ENCODE peak calls at places on chromosomes 1 and 21, in six cellular contexts. One of them, this sample, is unnamed.

GRCh38 chr1:202240956-202241355 is 47.4 kb downstream of the LGR6 start:
- DNase-seq in H1: no peak
- DNase-seq in HCT116: no peak
- DNase-seq in GM12878: no peak
- DNase-seq in HepG2: no peak
- DNase-seq in K562: no peak
- DNase-seq in this sample: no peak

GRCh38 chr1:19682257-19682656 is 17.6 kb downstream of the HTR6 start:
- DNase-seq in H1: no peak
- DNase-seq in HCT116: no peak
- DNase-seq in GM12878: no peak
- DNase-seq in HepG2: no peak
- DNase-seq in K562: no peak
- DNase-seq in this sample: no peak

GRCh38 chr1:201181726-201182125 is 8.9 kb upstream of the IGFN1 start:
- DNase-seq in H1: no peak
- DNase-seq in HCT116: no peak
- DNase-seq in GM12878: no peak
- DNase-seq in HepG2: no peak
- DNase-seq in K562: no peak
- DNase-seq in this sample: no peak

GRCh38 chr1:38942664-38943428 is 1.2 kb upstream of the RHBDL2 start:
- DNase-seq in H1: no peak
- DNase-seq in HCT116: no peak
- DNase-seq in GM12878: no peak
- DNase-seq in HepG2: peak; percentile 41
- DNase-seq in K562: no peak
- DNase-seq in this sample: no peak

GRCh38 chr1:71118086-71118485 is 37.3 kb upstream of the ZRANB2 start:
- DNase-seq in H1: no peak
- DNase-seq in HCT116: no peak
- DNase-seq in GM12878: no peak
- DNase-seq in HepG2: no peak
- DNase-seq in K562: no peak
- DNase-seq in this sample: no peak

GRCh38 chr1:225875044-225875822 is 6.9 kb downstream of the TMEM63A start:
- DNase-seq in H1: no peak
- DNase-seq in HCT116: peak; percentile 82
- DNase-seq in GM12878: no peak
- DNase-seq in HepG2: no peak
- DNase-seq in K562: no peak
- DNase-seq in this sample: no peak

GRCh38 chr1:230834292-230834691 is 34.0 kb downstream of the C1orf198 start:
- DNase-seq in H1: no peak
- DNase-seq in HCT116: no peak
- DNase-seq in GM12878: no peak
- DNase-seq in HepG2: no peak
- DNase-seq in K562: no peak
- DNase-seq in this sample: no peak

GRCh38 chr21:32090961-32091360 is 187.9 kb downstream of the MIS18A start:
- DNase-seq in H1: no peak
- DNase-seq in HCT116: no peak
- DNase-seq in GM12878: no peak
- DNase-seq in HepG2: no peak
- DNase-seq in K562: no peak
- DNase-seq in this sample: no peak

GRCh38 chr1:214281902-214282695 is 1.1 kb downstream of the SMYD2 start:
- DNase-seq in H1: no peak
- DNase-seq in HCT116: peak; percentile 34
- DNase-seq in GM12878: no peak
- DNase-seq in HepG2: peak; percentile 56
- DNase-seq in K562: peak; percentile 49
- DNase-seq in this sample: no peak

DNA sequence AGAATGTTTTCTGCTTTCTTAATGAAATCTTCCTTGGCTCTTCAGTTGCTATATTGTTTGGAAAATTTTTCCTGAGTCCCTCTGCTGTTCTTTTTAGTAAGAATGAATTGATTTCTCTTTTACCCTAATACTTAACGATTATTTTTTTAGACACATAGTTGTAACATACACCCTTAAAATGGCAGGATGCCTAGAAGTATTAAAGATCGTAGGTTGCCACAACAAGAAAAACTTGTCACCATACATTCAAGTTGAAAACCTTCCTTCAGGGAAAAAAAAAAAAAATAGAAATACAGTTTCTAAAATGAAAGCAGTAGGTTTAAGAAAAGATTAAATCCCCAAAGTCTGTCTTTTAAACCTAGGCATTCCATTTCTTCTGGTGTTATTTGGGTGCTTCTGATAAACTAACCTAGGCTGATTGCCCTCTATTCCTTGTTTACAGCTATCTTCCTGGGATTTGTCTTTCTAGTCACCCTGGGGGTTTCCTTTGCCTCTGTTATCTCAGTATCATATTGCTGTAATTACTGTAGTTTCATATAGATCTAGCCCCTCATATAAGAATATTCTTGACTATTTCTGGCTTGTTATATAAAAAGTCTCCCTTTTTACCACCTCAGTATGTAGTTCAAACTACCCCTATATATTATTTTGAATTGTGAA is 16.8 kb downstream of the SUCO start:
- DNase-seq in H1: no peak
- DNase-seq in HCT116: no peak
- DNase-seq in GM12878: no peak
- DNase-seq in HepG2: no peak
- DNase-seq in K562: no peak
- DNase-seq in this sample: no peak
- H3K9ac ChIP-seq in H1: no peak overlapping the region
- H3K9ac ChIP-seq in HCT116: no peak overlapping the region
- H3K9ac ChIP-seq in GM12878: no peak overlapping the region
- H3K9ac ChIP-seq in HepG2: no peak overlapping the region
- H3K9ac ChIP-seq in K562: no peak overlapping the region
- H3K9ac ChIP-seq in this sample: no peak overlapping the region

DNA sequence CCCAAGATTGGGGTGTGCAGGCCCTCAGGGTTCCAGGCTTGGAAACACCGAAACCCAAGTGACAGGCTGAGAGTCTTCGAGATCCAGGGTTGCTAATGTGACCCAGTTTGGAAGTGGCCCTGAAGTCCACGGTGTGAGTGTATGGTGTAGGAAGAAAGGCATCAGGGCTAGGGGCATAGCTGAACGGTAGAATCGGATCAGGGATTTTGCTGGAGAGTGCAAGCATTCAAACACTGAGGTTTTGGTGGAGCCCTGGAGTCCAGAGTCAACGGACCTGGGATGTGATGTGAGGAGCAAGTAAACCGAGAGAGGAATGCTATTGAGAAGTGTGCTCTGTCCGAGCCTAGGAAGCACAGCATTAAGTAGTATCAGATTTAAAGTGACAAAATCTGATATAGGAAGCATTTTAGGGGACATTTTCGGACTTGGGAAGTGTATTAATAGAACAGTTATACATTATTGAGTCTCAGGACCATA is 963 bp downstream of the NFYC start:
- DNase-seq in H1: no peak
- DNase-seq in HCT116: no peak
- DNase-seq in GM12878: no peak
- DNase-seq in HepG2: peak; percentile 34
- DNase-seq in K562: no peak
- DNase-seq in this sample: no peak
- TF ChIP-seq ZNF274 in H1: no peak
- TF ChIP-seq ZNF274 in HCT116: no peak
- TF ChIP-seq ZNF274 in GM12878: no peak
- TF ChIP-seq ZNF274 in HepG2: no peak
- TF ChIP-seq ZNF274 in K562: no peak
- TF ChIP-seq ZNF274 in this sample: no peak

GRCh38 chr1:25009675-25010262 is 79.7 kb upstream of the RUNX3 start:
- DNase-seq in H1: no peak
- DNase-seq in HCT116: no peak
- DNase-seq in GM12878: no peak
- DNase-seq in HepG2: no peak
- DNase-seq in K562: no peak
- DNase-seq in this sample: no peak

GRCh38 chr1:25011966-25012625 is 82.0 kb upstream of the RUNX3 start:
- DNase-seq in H1: no peak
- DNase-seq in HCT116: no peak
- DNase-seq in GM12878: no peak
- DNase-seq in HepG2: peak; percentile 63
- DNase-seq in K562: no peak
- DNase-seq in this sample: no peak

GRCh38 chr1:25017436-25018109 is 87.5 kb upstream of the RUNX3 start:
- DNase-seq in H1: no peak
- DNase-seq in HCT116: no peak
- DNase-seq in GM12878: no peak
- DNase-seq in HepG2: peak; percentile 36
- DNase-seq in K562: peak; percentile 37
- DNase-seq in this sample: no peak

GRCh38 chr1:25011270-25011669 is 81.2 kb upstream of the RUNX3 start:
- DNase-seq in H1: no peak
- DNase-seq in HCT116: no peak
- DNase-seq in GM12878: no peak
- DNase-seq in HepG2: no peak
- DNase-seq in K562: no peak
- DNase-seq in this sample: no peak

DNA sequence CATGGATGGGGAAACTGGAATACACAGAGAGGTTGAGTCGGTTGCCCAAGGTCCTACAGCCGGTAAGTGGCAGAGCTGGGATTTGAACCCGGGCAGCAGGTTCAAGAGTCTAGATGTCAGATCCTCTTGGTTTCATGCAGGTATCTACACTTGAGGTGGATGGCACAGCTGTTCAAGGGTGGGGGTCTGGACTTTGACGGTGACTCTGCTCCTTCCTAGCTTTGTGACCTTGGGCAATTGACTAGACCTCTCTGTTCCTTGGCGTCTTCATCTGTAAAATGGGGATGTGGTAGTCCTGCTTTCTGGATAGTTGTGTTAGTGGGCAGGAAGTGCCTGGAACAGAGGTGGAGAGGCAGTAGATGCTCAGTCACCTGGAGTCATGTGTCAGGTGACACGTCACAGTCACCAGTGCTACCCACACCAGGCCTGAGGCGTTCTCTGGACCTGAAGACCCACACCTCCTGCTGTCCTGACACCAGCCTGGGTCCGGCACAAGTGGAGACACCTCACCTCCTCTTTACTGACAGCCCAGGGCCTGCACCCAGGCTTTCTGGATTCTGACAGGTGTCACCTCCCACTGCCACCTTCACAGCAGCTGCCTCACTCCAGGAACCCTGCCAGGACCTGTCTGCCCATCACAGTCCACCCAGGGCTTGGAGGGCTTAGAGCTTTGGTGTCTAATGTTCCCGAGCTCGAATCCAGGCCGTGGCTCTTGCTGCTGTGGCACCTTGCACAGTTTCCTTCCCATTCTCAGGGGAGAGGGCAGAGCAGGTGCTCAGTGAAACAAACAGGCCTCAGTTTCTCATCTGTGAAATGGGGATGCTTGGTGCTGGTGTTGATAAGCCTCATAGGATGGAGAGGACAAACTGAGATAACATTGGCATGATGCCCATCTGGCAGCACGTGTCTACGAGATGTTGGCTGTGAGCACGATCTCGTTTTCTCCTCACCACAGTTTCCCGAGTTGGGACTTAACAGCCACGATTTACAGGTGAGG is 83.2 kb upstream of the RUNX3 start:
- DNase-seq in H1: no peak
- DNase-seq in HCT116: no peak
- DNase-seq in GM12878: no peak
- DNase-seq in HepG2: no peak
- DNase-seq in K562: no peak
- DNase-seq in this sample: no peak
- H3K9ac ChIP-seq in H1: no peak overlapping the region
- H3K9ac ChIP-seq in HCT116: no peak overlapping the region
- H3K9ac ChIP-seq in GM12878: no peak overlapping the region
- H3K9ac ChIP-seq in HepG2: no peak overlapping the region
- H3K9ac ChIP-seq in K562: no peak overlapping the region
- H3K9ac ChIP-seq in this sample: no peak overlapping the region

DNA sequence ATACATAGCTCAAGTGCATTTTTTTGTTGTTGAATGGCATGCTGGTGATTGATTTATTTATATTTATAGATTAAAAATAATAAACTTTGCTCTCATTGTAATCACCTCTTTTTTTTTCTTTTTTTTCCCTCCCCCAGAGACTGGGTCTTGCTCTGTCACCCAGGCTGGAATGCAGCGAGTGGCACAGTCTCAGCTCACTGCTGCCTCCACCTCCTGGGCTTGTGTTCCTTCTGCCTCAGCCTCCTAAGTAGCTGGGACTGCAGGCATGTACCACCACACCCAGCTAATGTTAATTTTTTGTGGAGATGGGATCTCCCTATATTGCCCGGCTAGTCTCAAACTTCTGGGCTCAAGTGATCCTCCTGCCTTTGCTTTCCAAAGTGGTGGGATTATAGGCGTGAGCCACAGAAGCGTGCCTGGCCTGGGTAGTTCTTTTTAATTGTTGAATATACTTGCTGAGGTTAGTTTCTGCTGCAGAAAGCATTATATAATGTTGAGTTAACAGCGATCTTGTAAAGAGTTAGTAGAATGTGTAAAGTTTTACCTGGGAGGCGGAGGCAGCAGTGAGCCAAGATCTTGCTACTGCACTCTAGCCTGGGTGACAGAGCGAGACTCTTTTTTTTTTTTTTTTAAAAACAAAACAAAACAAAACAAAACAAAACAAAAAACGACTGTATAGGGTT is 82.6 kb downstream of the CAMTA1 start:
- DNase-seq in H1: no peak
- DNase-seq in HCT116: no peak
- DNase-seq in GM12878: no peak
- DNase-seq in HepG2: no peak
- DNase-seq in K562: no peak
- DNase-seq in this sample: no peak
- TF ChIP-seq ZNF274 in H1: no peak
- TF ChIP-seq ZNF274 in HCT116: no peak
- TF ChIP-seq ZNF274 in GM12878: no peak
- TF ChIP-seq ZNF274 in HepG2: no peak
- TF ChIP-seq ZNF274 in K562: no peak
- TF ChIP-seq ZNF274 in this sample: no peak

This sample was measured in NT2/D1.